ENCODE peak calls at places on chromosome 13, in seven cellular contexts. N is pulmonary artery endothelial cell; U is activated CD4-positive, alpha-beta T cell treated with anti-CD3 and anti-CD28 coated beads, Interleukin-2, amount 50 U/mL, for 1 hour; Z is ACHN; O is nephron progenitor cell; F is EH; K is NCI-H1092 treated with DMSO at 0.1 percent for 48 hours. E is an unnamed sample.

GRCh38 chr13:98284677-98285076 is 107.6 kb upstream of the RNF113B start:
- DNase-seq in N (no peak), U (no peak), F (no peak), O (no peak), K (peak), Z (no peak), E (no peak)

GRCh38 chr13:112768795-112769411 is 79.1 kb downstream of the ATP11A start:
- DNase-seq in O (no peak), Z (no peak), U (no peak), K (no peak), N (no peak), F (no peak), E (peak)

GRCh38 chr13:26022538-26023292 is 29.1 kb downstream of the SHISA2 start:
- DNase-seq in O (peak), Z (peak), F (peak), K (peak), N (no peak), U (no peak), E (no peak)

GRCh38 chr13:98207411-98207810 is 30.3 kb upstream of the RNF113B start:
- DNase-seq in N (no peak), F (peak), O (no peak), Z (peak), K (no peak), U (no peak), E (no peak)

GRCh38 chr13:91922969-91923592 is 524.7 kb downstream of the GPC5 start:
- DNase-seq in O (no peak), K (no peak), N (no peak), F (no peak), Z (peak), U (no peak), E (no peak)

GRCh38 chr13:50080158-50080855 is 65.1 kb downstream of the KCNRG start:
- DNase-seq in K (peak), N (no peak), F (peak), Z (peak), O (peak), U (peak), E (peak)

GRCh38 chr13:110444226-110444653 is 117.3 kb downstream of the RAB20 start:
- DNase-seq in O (no peak), U (no peak), F (peak), K (no peak), Z (peak), N (no peak), E (no peak)

GRCh38 chr13:102555914-102556553 is 40.8 kb upstream of the TPP2 start:
- DNase-seq in U (no peak), K (peak), N (peak), O (no peak), Z (peak), F (peak), E (no peak)

GRCh38 chr13:113861433-113862030 is 2.3 kb downstream of the GAS6 start:
- DNase-seq in N (no peak), O (no peak), U (no peak), F (peak), K (no peak), Z (no peak), E (peak)

GRCh38 chr13:36101157-36101556 is 30.0 kb downstream of the DCLK1 start:
- DNase-seq in U (no peak), F (no peak), Z (no peak), O (no peak), N (no peak), K (peak), E (no peak)

GRCh38 chr13:50459046-50459445 is 384.4 kb downstream of the DLEU7 start:
- DNase-seq in Z (no peak), O (no peak), U (no peak), N (no peak), K (no peak), F (no peak), E (no peak)

GRCh38 chr13:31050486-31051400 is 111.0 kb downstream of the HSPH1 start:
- DNase-seq in K (no peak), N (no peak), F (peak), U (no peak), Z (peak), O (no peak), E (no peak)

GRCh38 chr13:37869756-37870488 is at the start of gene TRPC4:
- DNase-seq in N (no peak), U (no peak), Z (peak), F (peak), O (peak), K (peak), E (peak)

GRCh38 chr13:35733832-35734231 is 257.3 kb upstream of the MAB21L1 start:
- DNase-seq in F (no peak), Z (no peak), N (no peak), K (no peak), U (no peak), O (no peak), E (peak)

GRCh38 chr13:25046985-25047660 is 48.8 kb upstream of the PABPC3 start:
- DNase-seq in F (peak), N (no peak), Z (peak), U (no peak), K (no peak), O (peak), E (peak)

GRCh38 chr13:110713642-110713952 is at the start of gene ING1:
- DNase-seq in N (no peak), U (no peak), F (no peak), Z (no peak), K (no peak), O (no peak), E (no peak)

GRCh38 chr13:25493930-25494707 is 122.3 kb downstream of the ATP8A2 start:
- DNase-seq in K (peak), Z (peak), N (no peak), F (no peak), U (no peak), O (peak), E (no peak)

GRCh38 chr13:101703838-101704237 is 251.4 kb downstream of the ITGBL1 start:
- DNase-seq in Z (no peak), O (no peak), N (no peak), U (no peak), F (no peak), K (no peak), E (no peak)

GRCh38 chr13:30757026-30757425 is 21.7 kb downstream of the ALOX5AP start:
- DNase-seq in N (no peak), K (no peak), U (no peak), Z (no peak), O (no peak), F (no peak), E (no peak)

GRCh38 chr13:112697756-112698655 is 8.2 kb downstream of the ATP11A start:
- DNase-seq in F (no peak), O (no peak), Z (no peak), K (no peak), N (no peak), U (no peak), E (no peak)

GRCh38 chr13:28531956-28532225 is 37.0 kb upstream of the FLT1 start:
- DNase-seq in O (no peak), K (no peak), F (no peak), U (no peak), Z (no peak), N (no peak), E (no peak)

GRCh38 chr13:77698211-77699058 is 948 bp downstream of the SLAIN1 start:
- DNase-seq in U (peak), F (peak), O (peak), N (no peak), K (peak), Z (peak), E (peak)

GRCh38 chr13:59891053-59891452 is 272.7 kb downstream of the DIAPH3 start:
- DNase-seq in N (no peak), K (no peak), Z (no peak), O (no peak), U (no peak), F (peak), E (no peak)

GRCh38 chr13:111899714-111900389 is 167.1 kb upstream of the SOX1 start:
- DNase-seq in U (no peak), O (no peak), K (peak), F (no peak), N (no peak), Z (no peak), E (peak)

GRCh38 chr13:40433577-40433976 is 232.9 kb downstream of the FOXO1 start:
- DNase-seq in Z (no peak), U (peak), K (no peak), F (no peak), N (no peak), O (no peak), E (no peak)

GRCh38 chr13:98941118-98941517 is 36.7 kb downstream of the DOCK9 start:
- DNase-seq in K (no peak), N (no peak), O (no peak), F (no peak), U (no peak), Z (no peak), E (no peak)

GRCh38 chr13:99656843-99657506 is 155.7 kb downstream of the TM9SF2 start:
- DNase-seq in F (no peak), N (no peak), K (peak), O (no peak), Z (no peak), U (no peak), E (no peak)

E was measured in ecto neural progenitor cell.